ENCODE peak calls at places on chromosome 21, in seven cellular contexts. V is IMR-90, A is H9, X is H1, H is mesendoderm, N is trophoblast cell, Y is mesenchymal stem cell. K is an unnamed sample.

GRCh38 chr21:44931501-44932365 is 8.1 kb upstream of the SLX9 start:
- DNase-seq in V (no peak), A (no peak), X (no peak), H (no peak), N (no peak), Y (no peak), K (no peak)

GRCh38 chr21:18759751-18760161 is 356.2 kb upstream of the TMPRSS15 start:
- DNase-seq in V (no peak), A (no peak), X (no peak), H (no peak), N (no peak), Y (no peak), K (no peak)

GRCh38 chr21:45151484-45152115 is 77.2 kb downstream of the ADARB1 start:
- DNase-seq in V (no peak), A (peak; percentile 26), X (peak; percentile 41), H (no peak), N (no peak), Y (no peak), K (no peak)

GRCh38 chr21:33266784-33267135 is 593 bp downstream of the IL10RB start:
- DNase-seq in V (no peak), A (no peak), X (no peak), H (no peak), N (no peak), Y (no peak), K (no peak)

GRCh38 chr21:42174173-42174572 is 44.8 kb upstream of the ABCG1 start:
- DNase-seq in V (no peak), A (no peak), X (no peak), H (peak; percentile 14), N (no peak), Y (no peak), K (no peak)

GRCh38 chr21:38804617-38805281 is 980 bp upstream of the ETS2 start:
- DNase-seq in V (peak; percentile 54), A (peak; percentile 61), X (peak; percentile 76), H (no peak), N (peak; percentile 73), Y (peak; percentile 81), K (no peak)

GRCh38 chr21:43760391-43760958 is 15.6 kb downstream of the CSTB start:
- DNase-seq in V (no peak), A (no peak), X (no peak), H (no peak), N (no peak), Y (no peak), K (no peak)

GRCh38 chr21:15051652-15052554 is 12.9 kb downstream of the NRIP1 start:
- DNase-seq in V (peak; percentile 47), A (no peak), X (no peak), H (peak; percentile 12), N (no peak), Y (peak; percentile 55), K (no peak)

GRCh38 chr21:45592208-45592619 is 50.0 kb upstream of the SLC19A1 start:
- DNase-seq in V (no peak), A (no peak), X (no peak), H (no peak), N (no peak), Y (no peak), K (no peak)

GRCh38 chr21:43739648-43740435 is 20.9 kb downstream of the PDXK start:
- DNase-seq in V (no peak), A (peak; percentile 69), X (peak; percentile 70), H (no peak), N (peak; percentile 35), Y (peak; percentile 58), K (no peak)

GRCh38 chr21:46368533-46369285 is 44.8 kb downstream of the PCNT start:
- DNase-seq in V (no peak), A (no peak), X (no peak), H (no peak), N (no peak), Y (no peak), K (no peak)

GRCh38 chr21:38499296-38499695 is 1.0 kb upstream of the ERG start:
- DNase-seq in V (no peak), A (no peak), X (no peak), H (no peak), N (no peak), Y (peak; percentile 14), K (no peak)

GRCh38 chr21:8993943-8994639 is 1527.3 kb upstream of the TPTE start:
- DNase-seq in V (no peak), A (no peak), X (no peak), H (no peak), N (no peak), Y (no peak), K (no peak)

GRCh38 chr21:42569732-42570301 is 56.2 kb downstream of the SLC37A1 start:
- DNase-seq in V (no peak), A (no peak), X (no peak), H (no peak), N (no peak), Y (no peak), K (no peak)

GRCh38 chr21:40714516-40714915 is 132.4 kb downstream of the DSCAM start:
- DNase-seq in V (no peak), A (no peak), X (no peak), H (no peak), N (no peak), Y (no peak), K (no peak)

GRCh38 chr21:45220714-45221113 is 67.0 kb downstream of the POFUT2 start:
- DNase-seq in V (no peak), A (no peak), X (no peak), H (no peak), N (no peak), Y (no peak), K (no peak)

GRCh38 chr21:15449556-15449955 is 280.2 kb upstream of the USP25 start:
- DNase-seq in V (no peak), A (no peak), X (no peak), H (no peak), N (no peak), Y (peak; percentile 14), K (no peak)

GRCh38 chr21:45941338-45941710 is 40.2 kb upstream of the COL6A1 start:
- DNase-seq in V (no peak), A (no peak), X (no peak), H (no peak), N (no peak), Y (no peak), K (no peak)

GRCh38 chr21:40732243-40732642 is 114.7 kb downstream of the DSCAM start:
- DNase-seq in V (no peak), A (no peak), X (no peak), H (no peak), N (no peak), Y (no peak), K (no peak)

GRCh38 chr21:34242973-34243372 is 120.8 kb upstream of the KCNE2 start:
- DNase-seq in V (no peak), A (no peak), X (no peak), H (no peak), N (no peak), Y (no peak), K (no peak)

GRCh38 chr21:32645261-32646182 is 33.3 kb upstream of the CFAP298 start:
- DNase-seq in V (no peak), A (peak; percentile 67), X (peak; percentile 85), H (peak; percentile 48), N (no peak), Y (no peak), K (peak; percentile 3)

GRCh38 chr21:34091032-34091431 is 17.7 kb downstream of the MRPS6 start:
- DNase-seq in V (no peak), A (no peak), X (no peak), H (no peak), N (no peak), Y (no peak), K (no peak)

GRCh38 chr21:32388306-32388705 is 4.5 kb downstream of the URB1 start:
- DNase-seq in V (no peak), A (no peak), X (no peak), H (no peak), N (no peak), Y (no peak), K (no peak)

GRCh38 chr21:15744926-15745325 is 15.1 kb downstream of the USP25 start:
- DNase-seq in V (no peak), A (peak; percentile 38), X (no peak), H (no peak), N (no peak), Y (no peak), K (no peak)

GRCh38 chr21:19547951-19548635 is 1144.5 kb upstream of the TMPRSS15 start:
- DNase-seq in V (no peak), A (no peak), X (no peak), H (no peak), N (no peak), Y (no peak), K (no peak)

GRCh38 chr21:41465176-41465781 is 39.2 kb downstream of the MX1 start:
- DNase-seq in V (no peak), A (no peak), X (no peak), H (no peak), N (no peak), Y (no peak), K (no peak)

GRCh38 chr21:43196789-43197188 is 28.0 kb downstream of the CRYAA start:
- DNase-seq in V (no peak), A (peak; percentile 15), X (no peak), H (no peak), N (peak; percentile 33), Y (peak; percentile 3), K (no peak)

GRCh38 chr21:27562303-27562702 is 595.4 kb upstream of the ADAMTS5 start:
- DNase-seq in V (no peak), A (no peak), X (no peak), H (no peak), N (no peak), Y (no peak), K (no peak)
- H3K18ac ChIP-seq in V (peak overlapping the region; percentile 29), A (no peak overlapping the region), X (no peak overlapping the region), H (no peak overlapping the region), N (no peak overlapping the region), Y (no peak overlapping the region), K (no peak overlapping the region)

DNA sequence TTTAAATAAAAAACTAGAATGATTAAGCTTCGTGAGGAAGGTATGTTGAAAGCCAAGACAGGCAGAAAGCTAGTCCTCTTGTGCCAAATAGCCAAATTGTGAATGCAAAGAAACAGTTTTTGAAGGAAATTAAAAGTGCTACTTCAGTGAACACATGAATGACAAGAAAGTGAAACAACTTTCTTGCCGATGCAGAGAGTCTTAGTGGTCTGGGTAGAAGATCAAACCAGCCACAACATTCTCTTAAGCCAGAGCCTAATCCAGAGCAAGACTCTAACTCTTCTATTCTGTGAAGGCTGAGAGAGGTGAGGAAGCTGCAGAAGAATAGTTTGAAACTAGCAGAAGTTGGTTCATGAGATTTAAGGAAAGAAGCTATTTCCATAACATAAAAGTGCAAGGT is 63.2 kb downstream of the TTC3 start:
- DNase-seq in V (no peak), A (no peak), X (no peak), H (no peak), N (no peak), Y (no peak), K (no peak)
- H4K8ac ChIP-seq in V (no peak overlapping the region), A (no peak overlapping the region), X (no peak overlapping the region), H (no peak overlapping the region), N (no peak overlapping the region), Y (no peak overlapping the region), K (no peak overlapping the region)

GRCh38 chr21:17391811-17392340 is 121.0 kb upstream of the CXADR start:
- DNase-seq in V (no peak), A (no peak), X (no peak), H (no peak), N (no peak), Y (no peak), K (no peak)
- H3K18ac ChIP-seq in V (no peak overlapping the region), A (no peak overlapping the region), X (no peak overlapping the region), H (no peak overlapping the region), N (no peak overlapping the region), Y (no peak overlapping the region), K (no peak overlapping the region)

GRCh38 chr21:36491191-36491916 is 11.4 kb upstream of the CLDN14 start:
- DNase-seq in V (no peak), A (no peak), X (no peak), H (no peak), N (no peak), Y (no peak), K (peak; percentile 18)
- H4K8ac ChIP-seq in V (no peak overlapping the region), A (no peak overlapping the region), X (no peak overlapping the region), H (no peak overlapping the region), N (no peak overlapping the region), Y (no peak overlapping the region), K (no peak overlapping the region)